ENCODE peak calls at places on chromosomes 4 and X, in five cellular contexts. One of them, this sample, is unnamed.

GRCh38 chr4:183478926-183479325 is 25.9 kb upstream of the ING2 start:
- DNase-seq in K562: no peak
- DNase-seq in GM12878: no peak
- DNase-seq in H1: no peak
- DNase-seq in A549: no peak
- DNase-seq in this sample: no peak

GRCh38 chrX:51837926-51838325 is 55.5 kb upstream of the MAGED1 start:
- DNase-seq in GM12878: no peak
- DNase-seq in A549: no peak
- DNase-seq in K562: no peak
- DNase-seq in H1: no peak
- DNase-seq in this sample: no peak

GRCh38 chrX:129777218-129777768 is 2.5 kb upstream of the SASH3 start:
- DNase-seq in GM12878: no peak
- DNase-seq in A549: no peak
- DNase-seq in H1: no peak
- DNase-seq in K562: no peak
- DNase-seq in this sample: peak; percentile 19

GRCh38 chr4:102849579-102850104 is 19.1 kb upstream of the CISD2 start:
- DNase-seq in GM12878: no peak
- DNase-seq in H1: no peak
- DNase-seq in A549: no peak
- DNase-seq in K562: no peak
- DNase-seq in this sample: no peak

GRCh38 chr4:143185253-143186107 is 763 bp downstream of the USP38 start:
- DNase-seq in A549: no peak
- DNase-seq in GM12878: no peak
- DNase-seq in K562: peak; percentile 10
- DNase-seq in H1: peak; percentile 66
- DNase-seq in this sample: peak; percentile 16

GRCh38 chr4:61447918-61448317 is 247.8 kb downstream of the ADGRL3 start:
- DNase-seq in K562: no peak
- DNase-seq in A549: no peak
- DNase-seq in GM12878: no peak
- DNase-seq in H1: no peak
- DNase-seq in this sample: no peak

GRCh38 chr4:72094054-72094780 is 62.4 kb downstream of the NPFFR2 start:
- DNase-seq in K562: no peak
- DNase-seq in A549: no peak
- DNase-seq in H1: no peak
- DNase-seq in GM12878: no peak
- DNase-seq in this sample: no peak

GRCh38 chr4:7647211-7647931 is 212.6 kb upstream of the PSAPL1 start:
- DNase-seq in H1: no peak
- DNase-seq in K562: no peak
- DNase-seq in A549: no peak
- DNase-seq in GM12878: no peak
- DNase-seq in this sample: no peak

GRCh38 chrX:39939678-39940077 is 158.1 kb downstream of the BCOR start:
- DNase-seq in H1: no peak
- DNase-seq in GM12878: no peak
- DNase-seq in A549: no peak
- DNase-seq in K562: no peak
- DNase-seq in this sample: no peak

GRCh38 chr4:90537491-90537890 is 410.3 kb downstream of the CCSER1 start:
- DNase-seq in H1: no peak
- DNase-seq in GM12878: no peak
- DNase-seq in A549: no peak
- DNase-seq in K562: no peak
- DNase-seq in this sample: no peak

GRCh38 chrX:53262189-53262917 is 19.0 kb downstream of the IQSEC2 start:
- DNase-seq in A549: no peak
- DNase-seq in H1: no peak
- DNase-seq in GM12878: no peak
- DNase-seq in K562: no peak
- DNase-seq in this sample: no peak

GRCh38 chr4:101393256-101393655 is 45.9 kb upstream of the PPP3CA start:
- DNase-seq in K562: no peak
- DNase-seq in GM12878: no peak
- DNase-seq in A549: peak; percentile 6
- DNase-seq in H1: no peak
- DNase-seq in this sample: peak; percentile 10

GRCh38 chr4:80266902-80267380 is 477 bp downstream of the FGF5 start:
- DNase-seq in A549: no peak
- DNase-seq in H1: no peak
- DNase-seq in GM12878: no peak
- DNase-seq in K562: peak; percentile 55
- DNase-seq in this sample: no peak

GRCh38 chr4:41725254-41725653 is 23.3 kb downstream of the PHOX2B start:
- DNase-seq in K562: no peak
- DNase-seq in H1: peak; percentile 69
- DNase-seq in A549: no peak
- DNase-seq in GM12878: no peak
- DNase-seq in this sample: no peak

GRCh38 chr4:156177941-156178340 is 224.3 kb upstream of the CTSO start:
- DNase-seq in H1: no peak
- DNase-seq in GM12878: no peak
- DNase-seq in A549: no peak
- DNase-seq in K562: no peak
- DNase-seq in this sample: no peak

GRCh38 chr4:183639291-183639690 is 19.7 kb downstream of the RWDD4 start:
- DNase-seq in H1: no peak
- DNase-seq in K562: no peak
- DNase-seq in GM12878: no peak
- DNase-seq in A549: no peak
- DNase-seq in this sample: no peak

GRCh38 chrX:106672527-106672926 is 54.0 kb upstream of the RNF128 start:
- DNase-seq in GM12878: no peak
- DNase-seq in H1: no peak
- DNase-seq in K562: no peak
- DNase-seq in A549: no peak
- DNase-seq in this sample: no peak

GRCh38 chr4:8325284-8325973 is 55.9 kb downstream of the HTRA3 start:
- DNase-seq in H1: peak; percentile 14
- DNase-seq in A549: no peak
- DNase-seq in GM12878: no peak
- DNase-seq in K562: no peak
- DNase-seq in this sample: no peak

GRCh38 chr4:178665916-178666315 is 1223.7 kb upstream of the AGA start:
- DNase-seq in GM12878: no peak
- DNase-seq in A549: no peak
- DNase-seq in K562: no peak
- DNase-seq in H1: no peak
- DNase-seq in this sample: no peak

GRCh38 chr4:8532245-8532781 is 47.9 kb upstream of the GPR78 start:
- DNase-seq in H1: no peak
- DNase-seq in K562: no peak
- DNase-seq in GM12878: no peak
- DNase-seq in A549: no peak
- DNase-seq in this sample: no peak

GRCh38 chrX:56764975-56765791 is 36.1 kb downstream of the NBDY start:
- DNase-seq in A549: no peak
- DNase-seq in GM12878: no peak
- DNase-seq in H1: peak; percentile 16
- DNase-seq in K562: no peak
- DNase-seq in this sample: no peak

GRCh38 chr4:138592801-138593200 is 350.7 kb upstream of the SLC7A11 start:
- DNase-seq in H1: no peak
- DNase-seq in A549: no peak
- DNase-seq in K562: no peak
- DNase-seq in GM12878: no peak
- DNase-seq in this sample: no peak

GRCh38 chrX:129875669-129876068 is 30.3 kb upstream of the UTP14A start:
- DNase-seq in GM12878: no peak
- DNase-seq in H1: no peak
- DNase-seq in K562: no peak
- DNase-seq in A549: no peak
- DNase-seq in this sample: no peak

GRCh38 chrX:123184858-123185251 is 777 bp downstream of the GRIA3 start:
- DNase-seq in K562: no peak
- DNase-seq in GM12878: no peak
- DNase-seq in A549: no peak
- DNase-seq in H1: peak; percentile 52
- DNase-seq in this sample: no peak

GRCh38 chr4:4735870-4736269 is 123.6 kb upstream of the MSX1 start:
- DNase-seq in K562: no peak
- DNase-seq in A549: no peak
- DNase-seq in GM12878: no peak
- DNase-seq in H1: no peak
- DNase-seq in this sample: no peak

GRCh38 chr4:148793221-148793620 is 351.0 kb upstream of the NR3C2 start:
- DNase-seq in A549: no peak
- DNase-seq in H1: no peak
- DNase-seq in GM12878: no peak
- DNase-seq in K562: no peak
- DNase-seq in this sample: no peak

GRCh38 chr4:184962125-184962638 is 56.1 kb upstream of the HELT start:
- DNase-seq in K562: no peak
- DNase-seq in GM12878: no peak
- DNase-seq in A549: no peak
- DNase-seq in H1: no peak
- DNase-seq in this sample: no peak

GRCh38 chrX:45404206-45404605 is 203.5 kb upstream of the DIPK2B start:
- DNase-seq in H1: no peak
- DNase-seq in GM12878: no peak
- DNase-seq in A549: no peak
- DNase-seq in K562: no peak
- DNase-seq in this sample: no peak

GRCh38 chr4:151215295-151215694 is 61.7 kb upstream of the PRSS48 start:
- DNase-seq in GM12878: no peak
- DNase-seq in H1: no peak
- DNase-seq in K562: no peak
- DNase-seq in A549: no peak
- DNase-seq in this sample: no peak

GRCh38 chr4:114384629-114385028 is 214.0 kb upstream of the UGT8 start:
- DNase-seq in K562: no peak
- DNase-seq in GM12878: no peak
- DNase-seq in A549: no peak
- DNase-seq in H1: no peak
- DNase-seq in this sample: peak; percentile 18

GRCh38 chrX:79462458-79462857 is 95.3 kb upstream of the ITM2A start:
- DNase-seq in H1: no peak
- DNase-seq in K562: no peak
- DNase-seq in GM12878: no peak
- DNase-seq in A549: no peak
- DNase-seq in this sample: no peak

GRCh38 chr4:158871050-158871724 is 102.4 kb downstream of the FNIP2 start:
- DNase-seq in A549: no peak
- DNase-seq in H1: no peak
- DNase-seq in GM12878: no peak
- DNase-seq in K562: no peak
- DNase-seq in this sample: no peak

GRCh38 chr4:158877069-158877468 is 108.2 kb downstream of the FNIP2 start:
- DNase-seq in GM12878: no peak
- DNase-seq in H1: no peak
- DNase-seq in K562: no peak
- DNase-seq in A549: no peak
- DNase-seq in this sample: no peak

GRCh38 chr4:158875455-158875854 is 106.6 kb downstream of the FNIP2 start:
- DNase-seq in GM12878: no peak
- DNase-seq in K562: no peak
- DNase-seq in A549: no peak
- DNase-seq in H1: no peak
- DNase-seq in this sample: no peak

GRCh38 chr4:158875026-158875425 is 106.2 kb downstream of the FNIP2 start:
- DNase-seq in GM12878: no peak
- DNase-seq in H1: no peak
- DNase-seq in A549: no peak
- DNase-seq in K562: no peak
- DNase-seq in this sample: no peak

GRCh38 chr4:158873795-158874359 is 105.1 kb downstream of the FNIP2 start:
- DNase-seq in A549: peak; percentile 17
- DNase-seq in K562: no peak
- DNase-seq in H1: no peak
- DNase-seq in GM12878: no peak
- DNase-seq in this sample: peak; percentile 5
- TF ChIP-seq KDM1A in A549: no peak
- TF ChIP-seq KDM1A in K562: no peak
- TF ChIP-seq KDM1A in H1: no peak
- TF ChIP-seq KDM1A in GM12878: no peak
- TF ChIP-seq KDM1A in this sample: no peak

GRCh38 chrX:137746289-137746688 is 180.4 kb downstream of the ZIC3 start:
- DNase-seq in K562: no peak
- DNase-seq in A549: no peak
- DNase-seq in GM12878: no peak
- DNase-seq in H1: no peak
- DNase-seq in this sample: no peak
- TF ChIP-seq KDM1A in K562: no peak
- TF ChIP-seq KDM1A in A549: no peak
- TF ChIP-seq KDM1A in GM12878: no peak
- TF ChIP-seq KDM1A in H1: no peak
- TF ChIP-seq KDM1A in this sample: no peak

GRCh38 chr4:88196523-88197185 is 38.2 kb upstream of the ABCG2 start:
- DNase-seq in H1: no peak
- DNase-seq in K562: no peak
- DNase-seq in GM12878: no peak
- DNase-seq in A549: no peak
- DNase-seq in this sample: no peak
- TF ChIP-seq KDM1A in H1: no peak
- TF ChIP-seq KDM1A in K562: no peak
- TF ChIP-seq KDM1A in GM12878: no peak
- TF ChIP-seq KDM1A in A549: no peak
- TF ChIP-seq KDM1A in this sample: no peak

GRCh38 chr4:112748352-112748900 is 111.5 kb downstream of the LARP7 start:
- DNase-seq in H1: no peak
- DNase-seq in K562: no peak
- DNase-seq in A549: no peak
- DNase-seq in GM12878: no peak
- DNase-seq in this sample: no peak
- TF ChIP-seq KDM1A in H1: no peak
- TF ChIP-seq KDM1A in K562: no peak
- TF ChIP-seq KDM1A in A549: no peak
- TF ChIP-seq KDM1A in GM12878: no peak
- TF ChIP-seq KDM1A in this sample: no peak

GRCh38 chr4:1041147-1041935 is 29.9 kb downstream of the FGFRL1 start:
- DNase-seq in K562: peak; percentile 72
- DNase-seq in H1: no peak
- DNase-seq in A549: no peak
- DNase-seq in GM12878: no peak
- DNase-seq in this sample: no peak
- TF ChIP-seq KDM1A in K562: no peak
- TF ChIP-seq KDM1A in H1: no peak
- TF ChIP-seq KDM1A in A549: no peak
- TF ChIP-seq KDM1A in GM12878: no peak
- TF ChIP-seq KDM1A in this sample: no peak

This sample was measured in HepG2.